ENCODE peak calls at places on chromosomes 16 and 17, in seven cellular contexts. K is GDM1, Z is upper lobe of right lung, G is cerebellum, O is osteoblast, J is mammary epithelial cell, W is EL. C is an unnamed sample.

GRCh38 chr17:77303620-77304019 is 162.9 kb downstream of the SEC14L1 start:
- DNase-seq in J (no peak), O (peak; percentile 88), W (peak; percentile 63), K (no peak), G (no peak), Z (no peak), C (no peak)

GRCh38 chr16:88815901-88816589 is 4.3 kb upstream of the APRT start:
- DNase-seq in J (no peak), Z (no peak), O (no peak), W (no peak), G (peak; percentile 65), K (peak; percentile 45), C (no peak)

GRCh38 chr16:6125483-6126259 is 1028.1 kb upstream of the EEF2KMT start:
- DNase-seq in W (no peak), Z (no peak), J (no peak), G (no peak), O (no peak), K (no peak), C (no peak)

GRCh38 chr16:77758508-77758907 is 29.9 kb upstream of the VAT1L start:
- DNase-seq in G (no peak), O (no peak), J (no peak), K (no peak), Z (no peak), W (no peak), C (no peak)

GRCh38 chr16:23240994-23241393 is 58.4 kb downstream of the SCNN1G start:
- DNase-seq in Z (no peak), G (no peak), K (no peak), W (no peak), J (no peak), O (no peak), C (no peak)

GRCh38 chr16:89738538-89739317 is 17.4 kb downstream of the ZNF276 start:
- DNase-seq in O (peak; percentile 62), W (no peak), Z (no peak), G (no peak), K (no peak), J (no peak), C (no peak)

GRCh38 chr17:4154201-4154600 is 11.2 kb downstream of the CYB5D2 start:
- DNase-seq in W (peak; percentile 48), K (no peak), Z (no peak), G (no peak), J (no peak), O (no peak), C (no peak)

GRCh38 chr16:15041260-15042011 is 14.4 kb downstream of the NTAN1 start:
- DNase-seq in O (peak; percentile 94), G (peak; percentile 61), W (peak; percentile 31), J (peak; percentile 43), K (no peak), Z (peak; percentile 85), C (peak; percentile 69)

GRCh38 chr16:81973737-81974136 is 37.5 kb downstream of the SDR42E1 start:
- DNase-seq in K (no peak), W (no peak), G (no peak), O (peak; percentile 45), Z (no peak), J (no peak), C (no peak)

GRCh38 chr17:4616456-4616855 is 25.0 kb downstream of the ALOX15 start:
- DNase-seq in G (no peak), O (no peak), K (no peak), W (no peak), Z (no peak), J (no peak), C (no peak)

GRCh38 chr17:58120195-58120822 is 27.9 kb upstream of the OR4D1 start:
- DNase-seq in K (peak; percentile 14), Z (no peak), W (peak; percentile 43), G (no peak), O (no peak), J (peak; percentile 49), C (no peak)

C was measured in NCI-H524 treated with DMSO at 0.1 percent for 48 hours.